ENCODE peak calls at places on chromosome 21, in eight cellular contexts. Z is cardiac muscle cell; J is upper lobe of right lung; Y is AG10803; M is CD8-positive, alpha-beta T cell; S is PC-3; A is RWPE1; C is GM12865. N is an unnamed sample.

GRCh38 chr21:35649186-35649585 is 411.1 kb downstream of the SETD4 start:
- DNase-seq in Z (no peak), J (no peak), Y (peak; percentile 72), M (no peak), S (peak; percentile 69), A (peak; percentile 8), C (no peak), N (no peak)

GRCh38 chr21:42161957-42162681 is 56.8 kb upstream of the ABCG1 start:
- DNase-seq in Z (no peak), J (peak; percentile 54), Y (no peak), M (no peak), S (peak; percentile 25), A (no peak), C (no peak), N (no peak)

GRCh38 chr21:42060166-42060565 is 11.0 kb upstream of the UMODL1 start:
- DNase-seq in Z (no peak), J (peak; percentile 60), Y (no peak), M (no peak), S (no peak), A (no peak), C (no peak), N (no peak)

GRCh38 chr21:28142692-28143091 is 850.0 kb downstream of the LTN1 start:
- DNase-seq in Z (no peak), J (no peak), Y (peak; percentile 67), M (no peak), S (peak; percentile 54), A (no peak), C (no peak), N (no peak)

GRCh38 chr21:42424848-42425602 is 21.3 kb downstream of the UBASH3A start:
- DNase-seq in Z (no peak), J (no peak), Y (no peak), M (peak; percentile 66), S (no peak), A (no peak), C (peak; percentile 76), N (no peak)

GRCh38 chr21:41952568-41953248 is 1.1 kb downstream of the C2CD2 start:
- DNase-seq in Z (no peak), J (no peak), Y (peak; percentile 13), M (no peak), S (peak; percentile 37), A (peak; percentile 28), C (no peak), N (no peak)

GRCh38 chr21:28310711-28311110 is 682.0 kb downstream of the LTN1 start:
- DNase-seq in Z (no peak), J (no peak), Y (no peak), M (no peak), S (no peak), A (no peak), C (no peak), N (no peak)

GRCh38 chr21:33977721-33978369 is 62.2 kb upstream of the ATP5PO start:
- DNase-seq in Z (no peak), J (no peak), Y (no peak), M (no peak), S (no peak), A (no peak), C (no peak), N (no peak)

GRCh38 chr21:43956019-43956666 is 56.0 kb upstream of the TRAPPC10 start:
- DNase-seq in Z (no peak), J (no peak), Y (no peak), M (no peak), S (no peak), A (no peak), C (no peak), N (no peak)

GRCh38 chr21:40615503-40616376 is 231.2 kb downstream of the DSCAM start:
- DNase-seq in Z (peak; percentile 7), J (no peak), Y (no peak), M (no peak), S (no peak), A (no peak), C (no peak), N (no peak)
- TF ChIP-seq CTCF in Z (no peak), J (no peak), Y (no peak), M (no peak), S (no peak), A (no peak), C (no peak), N (no peak)

GRCh38 chr21:38958940-38959685 is 153.4 kb downstream of the ETS2 start:
- DNase-seq in Z (no peak), J (no peak), Y (peak; percentile 77), M (no peak), S (no peak), A (no peak), C (no peak), N (no peak)
- TF ChIP-seq CTCF in Z (no peak), J (no peak), Y (no peak), M (no peak), S (no peak), A (no peak), C (no peak), N (no peak)

GRCh38 chr21:22885614-22886013 is 1887.4 kb downstream of the NCAM2 start:
- DNase-seq in Z (no peak), J (no peak), Y (no peak), M (no peak), S (peak; percentile 37), A (no peak), C (no peak), N (no peak)

GRCh38 chr21:22881131-22881530 is 1882.9 kb downstream of the NCAM2 start:
- DNase-seq in Z (no peak), J (no peak), Y (no peak), M (no peak), S (no peak), A (no peak), C (no peak), N (no peak)

GRCh38 chr21:22889445-22889844 is 1891.2 kb downstream of the NCAM2 start:
- DNase-seq in Z (no peak), J (no peak), Y (no peak), M (no peak), S (peak; percentile 86), A (no peak), C (no peak), N (no peak)

GRCh38 chr21:22880573-22880972 is 1882.4 kb downstream of the NCAM2 start:
- DNase-seq in Z (no peak), J (no peak), Y (no peak), M (no peak), S (no peak), A (no peak), C (no peak), N (no peak)

DNA sequence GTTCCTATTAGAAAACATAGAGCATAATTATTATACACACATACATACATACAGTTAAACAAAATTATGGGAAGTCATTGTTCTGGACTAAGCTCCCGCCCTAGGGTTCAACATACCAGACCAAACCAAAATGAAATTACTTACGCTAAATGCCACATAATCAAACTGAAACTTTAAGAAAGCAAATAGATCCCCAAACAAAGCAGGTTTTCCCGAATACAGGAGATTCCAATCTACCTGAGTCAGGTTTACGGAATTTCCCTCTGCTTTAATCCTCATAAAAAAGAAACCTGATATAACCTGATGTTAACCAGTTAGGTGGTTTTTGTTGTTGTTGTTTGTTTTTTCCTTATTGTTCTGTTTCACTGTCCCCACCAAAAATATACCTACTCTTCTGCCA is 1886.9 kb downstream of the NCAM2 start:
- DNase-seq in Z (no peak), J (no peak), Y (no peak), M (no peak), S (peak; percentile 92), A (peak; percentile 46), C (no peak), N (no peak)
- TF ChIP-seq CTCF in Z (no peak), J (no peak), Y (no peak), M (no peak), S (no peak), A (no peak), C (no peak), N (no peak)

GRCh38 chr21:45289134-45289533 is 1.4 kb upstream of the POFUT2 start:
- DNase-seq in Z (no peak), J (no peak), Y (no peak), M (no peak), S (no peak), A (no peak), C (no peak), N (no peak)

GRCh38 chr21:45288441-45288841 is 746 bp upstream of the POFUT2 start:
- DNase-seq in Z (no peak), J (no peak), Y (no peak), M (no peak), S (no peak), A (no peak), C (no peak), N (no peak)

GRCh38 chr21:45287438-45288391 is at the start of gene POFUT2:
- DNase-seq in Z (peak; percentile 97), J (peak; percentile 98), Y (peak; percentile 91), M (peak; percentile 97), S (peak; percentile 98), A (peak; percentile 98), C (peak; percentile 97), N (peak; percentile 94)

GRCh38 chr21:45285266-45285931 is 2.3 kb downstream of the POFUT2 start:
- DNase-seq in Z (no peak), J (peak; percentile 44), Y (no peak), M (no peak), S (no peak), A (no peak), C (no peak), N (no peak)

DNA sequence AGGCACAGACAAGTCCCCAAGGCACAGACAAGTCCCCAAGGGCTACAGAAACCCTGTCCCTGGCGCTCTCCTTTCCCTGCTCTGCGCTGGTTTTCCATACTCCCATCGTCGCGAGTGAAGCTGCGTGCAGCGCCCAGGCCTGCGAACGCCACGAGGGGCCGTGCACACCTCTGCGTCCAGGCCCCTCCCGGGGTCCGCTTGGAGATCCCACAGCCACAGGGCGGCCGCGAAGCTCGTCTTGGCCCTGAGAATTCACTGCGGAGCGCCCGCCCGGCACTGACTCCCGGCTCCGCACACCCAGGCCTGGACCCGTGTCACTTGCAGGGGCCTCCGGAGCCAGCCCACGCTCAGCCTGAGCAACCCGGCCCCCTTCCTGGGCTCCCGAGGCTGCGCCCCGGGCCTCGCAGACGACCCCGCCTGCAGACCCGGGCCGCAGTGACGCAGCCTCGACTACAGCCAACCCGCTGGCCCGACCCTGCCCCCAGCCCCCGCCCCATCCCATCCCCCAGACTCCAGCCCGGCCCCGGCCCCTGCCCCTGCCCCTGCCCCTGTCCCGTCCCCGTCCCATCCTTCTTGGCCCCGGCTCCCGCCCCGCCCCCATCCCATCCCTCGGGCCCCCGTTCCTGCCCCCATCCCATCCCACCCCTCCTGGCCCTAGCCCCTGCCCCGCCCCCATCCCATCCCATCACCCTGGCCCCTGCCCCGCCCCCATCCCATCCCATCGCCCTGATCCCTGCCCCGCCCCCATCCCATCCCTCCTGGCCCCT is 841 bp downstream of the POFUT2 start:
- DNase-seq in Z (peak; percentile 76), J (peak; percentile 65), Y (no peak), M (no peak), S (no peak), A (no peak), C (no peak), N (peak; percentile 51)
- TF ChIP-seq CTCF in Z (no peak), J (no peak), Y (no peak), M (no peak), S (no peak), A (no peak), C (no peak), N (no peak)

GRCh38 chr21:31923756-31924155 is 50.9 kb downstream of the HUNK start:
- DNase-seq in Z (no peak), J (no peak), Y (no peak), M (no peak), S (no peak), A (no peak), C (no peak), N (no peak)
- TF ChIP-seq CTCF in Z (no peak), J (no peak), Y (no peak), M (no peak), S (no peak), A (no peak), C (no peak), N (no peak)